ENCODE peak calls at places on chromosomes 11 and 22, in seven cellular contexts. E is stomach, U is uterus, I is mammary epithelial cell, W is heart left ventricle, H is tibial artery, N is IMR-90. J is an unnamed sample. For H3K36me3, the result is how much of the 10 kb centered on the place peaks cover.

GRCh38 chr22:28366856-28367255 is 312.8 kb downstream of the TTC28 start:
- DNase-seq in E (no peak), U (no peak), I (no peak), W (no peak), H (no peak), N (no peak), J (no peak)

GRCh38 chr11:65056999-65057398 is 1.4 kb downstream of the NAALADL1 start:
- DNase-seq in E (no peak), U (no peak), I (no peak), W (no peak), H (no peak), N (no peak), J (no peak)

GRCh38 chr11:2641623-2642022 is 58.2 kb downstream of the KCNQ1OT1 start:
- DNase-seq in E (no peak), U (no peak), I (no peak), W (no peak), H (no peak), N (no peak), J (no peak)

GRCh38 chr11:117045196-117045595 is 53.0 kb downstream of the SIK3 start:
- DNase-seq in E (no peak), U (no peak), I (no peak), W (no peak), H (no peak), N (peak), J (no peak)

GRCh38 chr11:129790131-129790530 is 25.5 kb upstream of the TMEM45B start:
- DNase-seq in E (no peak), U (no peak), I (no peak), W (no peak), H (no peak), N (no peak), J (no peak)

GRCh38 chr22:21837184-21837979 is 30.1 kb downstream of the MAPK1 start:
- DNase-seq in E (no peak), U (peak), I (peak), W (peak), H (no peak), N (peak), J (no peak)

GRCh38 chr22:35892192-35892591 is 136.4 kb downstream of the RBFOX2 start:
- DNase-seq in E (no peak), U (peak), I (peak), W (no peak), H (no peak), N (peak), J (no peak)

GRCh38 chr11:113400631-113401230 is 13.2 kb downstream of the ANKK1 start:
- DNase-seq in E (no peak), U (no peak), I (no peak), W (no peak), H (no peak), N (no peak), J (no peak)

GRCh38 chr11:62427630-62428233 is 8.9 kb downstream of the SCGB1A1 start:
- DNase-seq in E (no peak), U (no peak), I (no peak), W (no peak), H (no peak), N (peak), J (no peak)

GRCh38 chr11:126265801-126266200 is 2.9 kb downstream of the SRPRA start:
- DNase-seq in E (no peak), U (no peak), I (no peak), W (no peak), H (no peak), N (peak), J (no peak)

GRCh38 chr11:62360685-62361084 is 23.4 kb downstream of the ASRGL1 start:
- DNase-seq in E (no peak), U (no peak), I (no peak), W (no peak), H (no peak), N (no peak), J (no peak)

GRCh38 chr22:46355369-46355995 is 20.0 kb downstream of the TRMU start:
- DNase-seq in E (peak), U (peak), I (peak), W (peak), H (peak), N (peak), J (peak)

GRCh38 chr11:92550871-92551270 is 326.3 kb downstream of the FAT3 start:
- DNase-seq in E (no peak), U (no peak), I (no peak), W (no peak), H (no peak), N (no peak), J (no peak)

GRCh38 chr11:64754919-64755662 is 4.7 kb downstream of the PYGM start:
- DNase-seq in E (no peak), U (no peak), I (no peak), W (no peak), H (peak), N (no peak), J (no peak)

GRCh38 chr22:20530368-20531153 is 23.2 kb downstream of the MED15 start:
- DNase-seq in E (no peak), U (no peak), I (peak), W (no peak), H (no peak), N (peak), J (no peak)
- H3K36me3 ChIP-seq in E (under half), U (under half), I (under half), W (under half), H (under half), N (under half), J (under half)

GRCh38 chr11:83671295-83671694 is 385.1 kb upstream of the CCDC90B start:
- DNase-seq in E (no peak), U (no peak), I (no peak), W (no peak), H (no peak), N (peak), J (no peak)
- TF ChIP-seq CTCF in E (no peak), U (no peak), I (no peak), W (no peak), H (no peak), N (peak), J (no peak)

DNA sequence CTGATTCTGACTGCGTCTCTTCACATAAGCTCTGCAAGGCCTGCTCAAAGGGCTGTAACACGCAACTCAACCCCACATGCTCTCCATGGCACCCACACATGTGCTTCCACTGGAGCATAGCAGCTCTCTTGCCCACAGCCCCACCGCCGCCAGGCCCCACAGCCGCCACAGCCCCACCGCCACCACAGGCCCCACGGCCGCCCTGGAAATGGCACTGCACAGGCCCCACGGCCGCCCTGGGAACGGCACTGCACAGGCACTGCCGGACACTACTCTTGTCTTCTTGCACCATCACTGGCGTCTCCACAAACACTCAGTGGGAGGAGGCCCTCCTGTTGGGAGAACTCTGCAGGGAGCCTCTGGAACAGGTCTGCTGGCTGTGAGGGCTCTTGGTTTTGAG is 8.6 kb downstream of the MOB2 start:
- DNase-seq in E (no peak), U (no peak), I (no peak), W (no peak), H (no peak), N (no peak), J (no peak)
- H3K36me3 ChIP-seq in E (half or more), U (under half), I (under half), W (under half), H (half or more), N (under half), J (under half)

GRCh38 chr11:11988862-11989261 is 19.6 kb downstream of the DKK3 start:
- DNase-seq in E (no peak), U (no peak), I (no peak), W (no peak), H (no peak), N (no peak), J (no peak)
- TF ChIP-seq CTCF in E (no peak), U (no peak), I (peak), W (no peak), H (no peak), N (peak), J (no peak)

J was measured in lung.